ENCODE peak calls at places on chromosomes 11 and 22, in ten cellular contexts. One of them, this sample, is unnamed.

GRCh38 chr11:15206791-15207190 is 92.1 kb downstream of the INSC start:
- DNase-seq in fibroblast of mammary gland: peak
- DNase-seq in mesothelial cell of epicardium: no peak
- DNase-seq in lower lobe of right lung: no peak
- DNase-seq in foreskin fibroblast: no peak
- DNase-seq in right lobe of liver: peak
- DNase-seq in bronchial epithelial cell: no peak
- DNase-seq in neural progenitor cell: no peak
- DNase-seq in cardiac muscle cell: no peak
- DNase-seq in spleen: no peak
- DNase-seq in this sample: no peak

GRCh38 chr11:134119094-134119493 is 50.2 kb downstream of the JAM3 start:
- DNase-seq in fibroblast of mammary gland: peak
- DNase-seq in mesothelial cell of epicardium: no peak
- DNase-seq in lower lobe of right lung: no peak
- DNase-seq in foreskin fibroblast: peak
- DNase-seq in right lobe of liver: no peak
- DNase-seq in bronchial epithelial cell: peak
- DNase-seq in neural progenitor cell: no peak
- DNase-seq in cardiac muscle cell: peak
- DNase-seq in spleen: no peak
- DNase-seq in this sample: no peak

GRCh38 chr11:74011360-74012071 is 2.6 kb upstream of the UCP3 start:
- DNase-seq in fibroblast of mammary gland: peak
- DNase-seq in mesothelial cell of epicardium: no peak
- DNase-seq in lower lobe of right lung: no peak
- DNase-seq in foreskin fibroblast: no peak
- DNase-seq in right lobe of liver: peak
- DNase-seq in bronchial epithelial cell: no peak
- DNase-seq in neural progenitor cell: no peak
- DNase-seq in cardiac muscle cell: peak
- DNase-seq in spleen: no peak
- DNase-seq in this sample: no peak

GRCh38 chr11:69959461-69959860 is 118.7 kb upstream of the ANO1 start:
- DNase-seq in fibroblast of mammary gland: no peak
- DNase-seq in mesothelial cell of epicardium: no peak
- DNase-seq in lower lobe of right lung: no peak
- DNase-seq in foreskin fibroblast: no peak
- DNase-seq in right lobe of liver: no peak
- DNase-seq in bronchial epithelial cell: no peak
- DNase-seq in neural progenitor cell: no peak
- DNase-seq in cardiac muscle cell: no peak
- DNase-seq in spleen: no peak
- DNase-seq in this sample: no peak

GRCh38 chr11:24635588-24636290 is 138.9 kb downstream of the LUZP2 start:
- DNase-seq in fibroblast of mammary gland: no peak
- DNase-seq in mesothelial cell of epicardium: no peak
- DNase-seq in lower lobe of right lung: no peak
- DNase-seq in foreskin fibroblast: no peak
- DNase-seq in right lobe of liver: no peak
- DNase-seq in bronchial epithelial cell: peak
- DNase-seq in neural progenitor cell: no peak
- DNase-seq in cardiac muscle cell: no peak
- DNase-seq in spleen: no peak
- DNase-seq in this sample: no peak

GRCh38 chr11:71333473-71333872 is 81.1 kb upstream of the SHANK2 start:
- DNase-seq in fibroblast of mammary gland: no peak
- DNase-seq in mesothelial cell of epicardium: no peak
- DNase-seq in lower lobe of right lung: no peak
- DNase-seq in foreskin fibroblast: no peak
- DNase-seq in right lobe of liver: peak
- DNase-seq in bronchial epithelial cell: no peak
- DNase-seq in neural progenitor cell: no peak
- DNase-seq in cardiac muscle cell: no peak
- DNase-seq in spleen: peak
- DNase-seq in this sample: peak

GRCh38 chr11:27563201-27563600 is 56.6 kb upstream of the LIN7C start:
- DNase-seq in fibroblast of mammary gland: peak
- DNase-seq in mesothelial cell of epicardium: no peak
- DNase-seq in lower lobe of right lung: no peak
- DNase-seq in foreskin fibroblast: peak
- DNase-seq in right lobe of liver: no peak
- DNase-seq in bronchial epithelial cell: peak
- DNase-seq in neural progenitor cell: no peak
- DNase-seq in cardiac muscle cell: peak
- DNase-seq in spleen: no peak
- DNase-seq in this sample: no peak

GRCh38 chr22:47370448-47371262 is 608.2 kb downstream of the TBC1D22A start:
- DNase-seq in fibroblast of mammary gland: no peak
- DNase-seq in mesothelial cell of epicardium: peak
- DNase-seq in lower lobe of right lung: peak
- DNase-seq in foreskin fibroblast: no peak
- DNase-seq in right lobe of liver: peak
- DNase-seq in bronchial epithelial cell: no peak
- DNase-seq in neural progenitor cell: no peak
- DNase-seq in cardiac muscle cell: no peak
- DNase-seq in spleen: peak
- DNase-seq in this sample: no peak

GRCh38 chr22:48898524-48899377 is 928.9 kb downstream of the BRD1 start:
- DNase-seq in fibroblast of mammary gland: no peak
- DNase-seq in mesothelial cell of epicardium: peak
- DNase-seq in lower lobe of right lung: no peak
- DNase-seq in foreskin fibroblast: no peak
- DNase-seq in right lobe of liver: no peak
- DNase-seq in bronchial epithelial cell: no peak
- DNase-seq in neural progenitor cell: no peak
- DNase-seq in cardiac muscle cell: no peak
- DNase-seq in spleen: peak
- DNase-seq in this sample: no peak

GRCh38 chr11:2298795-2299747 is 2.6 kb downstream of the C11orf21 start:
- DNase-seq in fibroblast of mammary gland: no peak
- DNase-seq in mesothelial cell of epicardium: no peak
- DNase-seq in lower lobe of right lung: peak
- DNase-seq in foreskin fibroblast: no peak
- DNase-seq in right lobe of liver: peak
- DNase-seq in bronchial epithelial cell: peak
- DNase-seq in neural progenitor cell: peak
- DNase-seq in cardiac muscle cell: peak
- DNase-seq in spleen: peak
- DNase-seq in this sample: peak

GRCh38 chr11:22780914-22781593 is 48.5 kb downstream of the SVIP start:
- DNase-seq in fibroblast of mammary gland: no peak
- DNase-seq in mesothelial cell of epicardium: no peak
- DNase-seq in lower lobe of right lung: no peak
- DNase-seq in foreskin fibroblast: no peak
- DNase-seq in right lobe of liver: no peak
- DNase-seq in bronchial epithelial cell: no peak
- DNase-seq in neural progenitor cell: peak
- DNase-seq in cardiac muscle cell: no peak
- DNase-seq in spleen: no peak
- DNase-seq in this sample: no peak

GRCh38 chr11:128931661-128932060 is 11.0 kb downstream of the TP53AIP1 start:
- DNase-seq in fibroblast of mammary gland: no peak
- DNase-seq in mesothelial cell of epicardium: no peak
- DNase-seq in lower lobe of right lung: no peak
- DNase-seq in foreskin fibroblast: no peak
- DNase-seq in right lobe of liver: no peak
- DNase-seq in bronchial epithelial cell: no peak
- DNase-seq in neural progenitor cell: no peak
- DNase-seq in cardiac muscle cell: no peak
- DNase-seq in spleen: no peak
- DNase-seq in this sample: no peak

GRCh38 chr11:100562102-100562501 is 125.0 kb upstream of the ARHGAP42 start:
- DNase-seq in fibroblast of mammary gland: peak
- DNase-seq in mesothelial cell of epicardium: no peak
- DNase-seq in lower lobe of right lung: no peak
- DNase-seq in foreskin fibroblast: peak
- DNase-seq in right lobe of liver: no peak
- DNase-seq in bronchial epithelial cell: peak
- DNase-seq in neural progenitor cell: no peak
- DNase-seq in cardiac muscle cell: peak
- DNase-seq in spleen: no peak
- DNase-seq in this sample: no peak

GRCh38 chr11:58574851-58575250 is 805 bp downstream of the LPXN start:
- DNase-seq in fibroblast of mammary gland: peak
- DNase-seq in mesothelial cell of epicardium: no peak
- DNase-seq in lower lobe of right lung: no peak
- DNase-seq in foreskin fibroblast: peak
- DNase-seq in right lobe of liver: no peak
- DNase-seq in bronchial epithelial cell: peak
- DNase-seq in neural progenitor cell: no peak
- DNase-seq in cardiac muscle cell: peak
- DNase-seq in spleen: no peak
- DNase-seq in this sample: no peak

GRCh38 chr11:25766332-25767015 is 565.5 kb upstream of the ANO3 start:
- DNase-seq in fibroblast of mammary gland: no peak
- DNase-seq in mesothelial cell of epicardium: no peak
- DNase-seq in lower lobe of right lung: no peak
- DNase-seq in foreskin fibroblast: no peak
- DNase-seq in right lobe of liver: no peak
- DNase-seq in bronchial epithelial cell: peak
- DNase-seq in neural progenitor cell: no peak
- DNase-seq in cardiac muscle cell: no peak
- DNase-seq in spleen: no peak
- DNase-seq in this sample: no peak

GRCh38 chr11:25769287-25769686 is 562.6 kb upstream of the ANO3 start:
- DNase-seq in fibroblast of mammary gland: no peak
- DNase-seq in mesothelial cell of epicardium: no peak
- DNase-seq in lower lobe of right lung: no peak
- DNase-seq in foreskin fibroblast: no peak
- DNase-seq in right lobe of liver: no peak
- DNase-seq in bronchial epithelial cell: peak
- DNase-seq in neural progenitor cell: no peak
- DNase-seq in cardiac muscle cell: peak
- DNase-seq in spleen: no peak
- DNase-seq in this sample: no peak

GRCh38 chr11:25776238-25776637 is 555.7 kb upstream of the ANO3 start:
- DNase-seq in fibroblast of mammary gland: no peak
- DNase-seq in mesothelial cell of epicardium: no peak
- DNase-seq in lower lobe of right lung: no peak
- DNase-seq in foreskin fibroblast: no peak
- DNase-seq in right lobe of liver: no peak
- DNase-seq in bronchial epithelial cell: no peak
- DNase-seq in neural progenitor cell: no peak
- DNase-seq in cardiac muscle cell: no peak
- DNase-seq in spleen: no peak
- DNase-seq in this sample: no peak

GRCh38 chr11:25775608-25776007 is 556.3 kb upstream of the ANO3 start:
- DNase-seq in fibroblast of mammary gland: no peak
- DNase-seq in mesothelial cell of epicardium: no peak
- DNase-seq in lower lobe of right lung: no peak
- DNase-seq in foreskin fibroblast: no peak
- DNase-seq in right lobe of liver: no peak
- DNase-seq in bronchial epithelial cell: peak
- DNase-seq in neural progenitor cell: no peak
- DNase-seq in cardiac muscle cell: no peak
- DNase-seq in spleen: no peak
- DNase-seq in this sample: no peak

DNA sequence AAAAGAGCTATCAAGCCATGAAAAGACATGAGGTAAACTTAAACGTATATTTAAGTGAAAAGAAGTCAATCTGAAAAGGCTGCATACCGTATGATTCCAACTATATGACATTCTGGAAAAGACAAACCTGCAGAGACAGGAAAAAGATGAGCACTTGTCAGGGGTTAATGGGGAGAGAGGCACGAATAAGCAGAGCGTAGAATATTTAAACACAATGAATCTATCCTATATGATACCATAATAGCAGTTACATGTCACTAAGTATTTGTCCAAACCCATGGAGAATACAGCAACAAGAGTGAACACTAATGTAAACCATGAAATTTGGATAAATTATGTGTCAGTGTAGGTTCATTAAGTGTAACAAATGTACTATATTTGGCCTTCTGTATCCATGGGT is 560.3 kb upstream of the ANO3 start:
- DNase-seq in fibroblast of mammary gland: no peak
- DNase-seq in mesothelial cell of epicardium: no peak
- DNase-seq in lower lobe of right lung: no peak
- DNase-seq in foreskin fibroblast: no peak
- DNase-seq in right lobe of liver: no peak
- DNase-seq in bronchial epithelial cell: no peak
- DNase-seq in neural progenitor cell: no peak
- DNase-seq in cardiac muscle cell: no peak
- DNase-seq in spleen: no peak
- DNase-seq in this sample: no peak
- TF ChIP-seq CTCF in fibroblast of mammary gland: no peak
- TF ChIP-seq CTCF in mesothelial cell of epicardium: no peak
- TF ChIP-seq CTCF in lower lobe of right lung: no peak
- TF ChIP-seq CTCF in foreskin fibroblast: no peak
- TF ChIP-seq CTCF in right lobe of liver: no peak
- TF ChIP-seq CTCF in bronchial epithelial cell: no peak
- TF ChIP-seq CTCF in neural progenitor cell: no peak
- TF ChIP-seq CTCF in cardiac muscle cell: no peak
- TF ChIP-seq CTCF in spleen: no peak
- TF ChIP-seq CTCF in this sample: no peak

GRCh38 chr11:8338138-8338537 is 74.5 kb upstream of the LMO1 start:
- DNase-seq in fibroblast of mammary gland: peak
- DNase-seq in mesothelial cell of epicardium: no peak
- DNase-seq in lower lobe of right lung: peak
- DNase-seq in foreskin fibroblast: no peak
- DNase-seq in right lobe of liver: peak
- DNase-seq in bronchial epithelial cell: no peak
- DNase-seq in neural progenitor cell: peak
- DNase-seq in cardiac muscle cell: peak
- DNase-seq in spleen: no peak
- DNase-seq in this sample: no peak
- TF ChIP-seq CTCF in fibroblast of mammary gland: peak
- TF ChIP-seq CTCF in mesothelial cell of epicardium: peak
- TF ChIP-seq CTCF in lower lobe of right lung: peak
- TF ChIP-seq CTCF in foreskin fibroblast: peak
- TF ChIP-seq CTCF in right lobe of liver: peak
- TF ChIP-seq CTCF in bronchial epithelial cell: peak
- TF ChIP-seq CTCF in neural progenitor cell: peak
- TF ChIP-seq CTCF in cardiac muscle cell: peak
- TF ChIP-seq CTCF in spleen: peak
- TF ChIP-seq CTCF in this sample: peak

DNA sequence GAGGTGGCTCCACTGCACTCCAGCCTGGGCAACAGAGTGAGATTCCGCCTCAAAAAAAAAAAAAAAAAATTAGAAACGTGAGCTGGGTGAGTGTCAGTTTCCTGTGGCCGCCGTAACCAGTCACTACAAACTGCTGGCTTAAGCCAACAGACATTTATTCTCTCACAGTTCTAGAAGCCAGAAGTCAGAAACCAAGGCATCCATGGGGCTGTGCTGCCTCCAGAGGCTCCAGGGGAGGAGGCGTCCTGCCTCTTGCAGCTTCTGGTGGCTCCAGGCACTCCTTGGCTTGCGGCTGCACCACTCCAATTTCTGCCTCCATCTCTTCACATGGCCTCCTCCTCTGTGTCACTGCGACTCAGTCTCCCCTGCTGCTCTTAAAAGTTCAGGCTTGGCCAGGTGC is 11.1 kb upstream of the KIAA0930 start:
- DNase-seq in fibroblast of mammary gland: no peak
- DNase-seq in mesothelial cell of epicardium: no peak
- DNase-seq in lower lobe of right lung: no peak
- DNase-seq in foreskin fibroblast: no peak
- DNase-seq in right lobe of liver: no peak
- DNase-seq in bronchial epithelial cell: no peak
- DNase-seq in neural progenitor cell: no peak
- DNase-seq in cardiac muscle cell: no peak
- DNase-seq in spleen: no peak
- DNase-seq in this sample: no peak
- TF ChIP-seq CTCF in fibroblast of mammary gland: no peak
- TF ChIP-seq CTCF in mesothelial cell of epicardium: no peak
- TF ChIP-seq CTCF in lower lobe of right lung: no peak
- TF ChIP-seq CTCF in foreskin fibroblast: no peak
- TF ChIP-seq CTCF in right lobe of liver: no peak
- TF ChIP-seq CTCF in bronchial epithelial cell: no peak
- TF ChIP-seq CTCF in neural progenitor cell: no peak
- TF ChIP-seq CTCF in cardiac muscle cell: no peak
- TF ChIP-seq CTCF in spleen: no peak
- TF ChIP-seq CTCF in this sample: no peak

GRCh38 chr11:13166036-13166435 is 111.6 kb upstream of the BMAL1 start:
- DNase-seq in fibroblast of mammary gland: no peak
- DNase-seq in mesothelial cell of epicardium: no peak
- DNase-seq in lower lobe of right lung: no peak
- DNase-seq in foreskin fibroblast: no peak
- DNase-seq in right lobe of liver: no peak
- DNase-seq in bronchial epithelial cell: no peak
- DNase-seq in neural progenitor cell: no peak
- DNase-seq in cardiac muscle cell: peak
- DNase-seq in spleen: no peak
- DNase-seq in this sample: no peak
- TF ChIP-seq CTCF in fibroblast of mammary gland: no peak
- TF ChIP-seq CTCF in mesothelial cell of epicardium: no peak
- TF ChIP-seq CTCF in lower lobe of right lung: no peak
- TF ChIP-seq CTCF in foreskin fibroblast: no peak
- TF ChIP-seq CTCF in right lobe of liver: no peak
- TF ChIP-seq CTCF in bronchial epithelial cell: no peak
- TF ChIP-seq CTCF in neural progenitor cell: no peak
- TF ChIP-seq CTCF in cardiac muscle cell: no peak
- TF ChIP-seq CTCF in spleen: no peak
- TF ChIP-seq CTCF in this sample: no peak